ENCODE peak calls at places on chromosomes 4 and X, in four cellular contexts. E is H9, S is IMR-90, J is H1. C is an unnamed sample.
A peak's percentile ranks its signal among the peaks of the same experiment; 100 is the strongest.

GRCh38 chrX:69546978-69547377 is 42.9 kb downstream of the NALF2 start:
- DNase-seq in E (no peak), S (no peak), J (no peak), C (no peak)

GRCh38 chr4:8035371-8035780 is 95.7 kb upstream of the AFAP1 start:
- DNase-seq in E (no peak), S (peak; percentile 51), J (no peak), C (no peak)

GRCh38 chr4:165651901-165652300 is 221.1 kb upstream of the TLL1 start:
- DNase-seq in E (no peak), S (no peak), J (no peak), C (no peak)

GRCh38 chrX:119222932-119223331 is 13.2 kb upstream of the PGRMC1 start:
- DNase-seq in E (no peak), S (no peak), J (no peak), C (no peak)

GRCh38 chrX:16023790-16024734 is 99.3 kb upstream of the GRPR start:
- DNase-seq in E (no peak), S (peak; percentile 58), J (no peak), C (no peak)

GRCh38 chr4:73451404-73451803 is 15.4 kb downstream of the AFP start:
- DNase-seq in E (peak; percentile 38), S (peak; percentile 56), J (no peak), C (peak; percentile 90)

GRCh38 chr4:122827899-122828601 is 1.4 kb downstream of the FGF2 start:
- DNase-seq in E (peak; percentile 86), S (peak; percentile 77), J (peak; percentile 69), C (peak; percentile 84)

GRCh38 chr4:38591617-38592337 is 72.2 kb upstream of the KLF3 start:
- DNase-seq in E (no peak), S (no peak), J (no peak), C (no peak)

GRCh38 chr4:140004580-140005314 is 149.2 kb downstream of the MAML3 start:
- DNase-seq in E (peak; percentile 60), S (peak; percentile 51), J (peak; percentile 67), C (peak; percentile 69)

GRCh38 chr4:111937368-111937767 is 207.9 kb upstream of the FAM241A start:
- DNase-seq in E (no peak), S (peak; percentile 2), J (no peak), C (peak; percentile 61)

GRCh38 chr4:119721878-119722277 is 93.3 kb upstream of the PDE5A start:
- DNase-seq in E (no peak), S (no peak), J (no peak), C (no peak)

GRCh38 chrX:151722241-151722846 is 6.5 kb downstream of the FATE1 start:
- DNase-seq in E (peak; percentile 82), S (no peak), J (peak; percentile 68), C (peak; percentile 75)

GRCh38 chrX:134999469-134999868 is 8.7 kb downstream of the SMIM10 start:
- DNase-seq in E (no peak), S (peak; percentile 69), J (no peak), C (peak; percentile 38)

GRCh38 chrX:12263211-12263610 is 124.9 kb downstream of the FRMPD4 start:
- DNase-seq in E (no peak), S (peak; percentile 6), J (no peak), C (no peak)

GRCh38 chrX:17377795-17378194 is 2.8 kb downstream of the NHS start:
- DNase-seq in E (no peak), S (no peak), J (no peak), C (peak; percentile 14)

GRCh38 chr4:66741081-66741480 is 804.2 kb downstream of the CENPC start:
- DNase-seq in E (no peak), S (no peak), J (no peak), C (no peak)

GRCh38 chr4:149164282-149164681 is 651.4 kb downstream of the IQCM start:
- DNase-seq in E (peak; percentile 52), S (peak; percentile 92), J (peak; percentile 50), C (peak; percentile 68)

GRCh38 chr4:26751838-26752237 is 108.8 kb upstream of the STIM2 start:
- DNase-seq in E (no peak), S (no peak), J (no peak), C (no peak)

GRCh38 chr4:158588285-158588684 is 66.6 kb downstream of the RXFP1 start:
- DNase-seq in E (no peak), S (no peak), J (no peak), C (no peak)

GRCh38 chr4:1408418-1408817 is 2.2 kb upstream of the NKX1-1 start:
- DNase-seq in E (peak; percentile 52), S (no peak), J (peak; percentile 52), C (no peak)

GRCh38 chrX:42485621-42486020 is 292.3 kb downstream of the PPP1R2C start:
- DNase-seq in E (no peak), S (no peak), J (no peak), C (no peak)

GRCh38 chrX:24520472-24520871 is 55.4 kb downstream of the PDK3 start:
- DNase-seq in E (no peak), S (no peak), J (no peak), C (no peak)

GRCh38 chrX:42519666-42520231 is 258.2 kb downstream of the PPP1R2C start:
- DNase-seq in E (no peak), S (peak; percentile 17), J (no peak), C (no peak)

GRCh38 chr4:150039790-150040189 is 38.5 kb upstream of the DCLK2 start:
- DNase-seq in E (no peak), S (no peak), J (no peak), C (peak; percentile 26)

GRCh38 chr4:165663411-165663810 is 209.6 kb upstream of the TLL1 start:
- DNase-seq in E (no peak), S (no peak), J (no peak), C (no peak)

GRCh38 chr4:16659694-16660093 is 238.8 kb downstream of the LDB2 start:
- DNase-seq in E (no peak), S (no peak), J (no peak), C (no peak)

GRCh38 chrX:12820737-12821136 is 29.5 kb downstream of the PRPS2 start:
- DNase-seq in E (no peak), S (no peak), J (no peak), C (no peak)

GRCh38 chr4:121696140-121696640 is 590 bp downstream of the ANXA5 start:
- DNase-seq in E (no peak), S (peak; percentile 85), J (peak; percentile 80), C (peak; percentile 57)

GRCh38 chr4:75244325-75244724 is 269.9 kb downstream of the RCHY1 start:
- DNase-seq in E (no peak), S (no peak), J (no peak), C (no peak)

GRCh38 chrX:6644411-6644810 is 109.5 kb upstream of the VCX3A start:
- DNase-seq in E (no peak), S (no peak), J (no peak), C (no peak)

GRCh38 chr4:77695769-77696168 is 90.1 kb downstream of the CXCL13 start:
- DNase-seq in E (no peak), S (peak; percentile 97), J (no peak), C (peak; percentile 71)

GRCh38 chr4:21769404-21770147 is 179.0 kb downstream of the KCNIP4 start:
- DNase-seq in E (no peak), S (peak; percentile 47), J (no peak), C (no peak)

GRCh38 chr4:132530846-132531245 is 618.2 kb upstream of the PCDH10 start:
- DNase-seq in E (no peak), S (no peak), J (no peak), C (peak; percentile 56)

GRCh38 chr4:132527817-132528216 is 621.3 kb upstream of the PCDH10 start:
- DNase-seq in E (no peak), S (no peak), J (no peak), C (no peak)

DNA sequence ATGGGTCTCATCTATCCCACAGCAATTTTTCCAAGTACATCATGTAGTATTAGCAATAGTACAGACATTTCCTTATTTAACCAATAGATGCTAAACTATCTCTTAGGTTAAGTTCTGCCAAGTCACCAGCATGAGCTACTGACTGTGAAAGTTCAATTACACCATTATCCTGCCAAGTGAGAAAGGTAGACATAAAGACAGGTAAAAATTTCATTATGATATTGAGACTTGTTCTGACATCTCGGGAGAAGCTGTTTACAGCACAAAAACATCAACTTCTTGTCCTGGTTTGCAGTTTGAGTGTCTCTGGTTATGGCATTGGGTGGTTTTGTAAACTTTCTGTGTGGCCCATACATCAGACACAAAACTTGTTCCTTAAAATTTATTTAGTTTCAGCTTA is 622.4 kb upstream of the PCDH10 start:
- DNase-seq in E (no peak), S (no peak), J (no peak), C (no peak)
- H3K27ac ChIP-seq in E (no peak overlapping the region), S (no peak overlapping the region), J (no peak overlapping the region), C (no peak overlapping the region)

GRCh38 chr4:4402966-4403365 is 16.1 kb downstream of the NSG1 start:
- DNase-seq in E (no peak), S (peak; percentile 8), J (no peak), C (no peak)

GRCh38 chr4:4398430-4398829 is 11.5 kb downstream of the NSG1 start:
- DNase-seq in E (no peak), S (no peak), J (no peak), C (no peak)

GRCh38 chr4:4396628-4397440 is 9.9 kb downstream of the NSG1 start:
- DNase-seq in E (peak; percentile 49), S (peak; percentile 42), J (no peak), C (peak; percentile 86)

GRCh38 chr4:4397441-4397819 is 10.5 kb downstream of the NSG1 start:
- DNase-seq in E (no peak), S (no peak), J (no peak), C (no peak)

GRCh38 chr4:4401049-4401448 is 14.1 kb downstream of the NSG1 start:
- DNase-seq in E (no peak), S (no peak), J (no peak), C (no peak)
- H3K56ac ChIP-seq in E (no peak overlapping the region), S (no peak overlapping the region), J (no peak overlapping the region), C (no peak overlapping the region)

GRCh38 chr4:44725861-44726820 is at the start of gene GNPDA2:
- DNase-seq in E (peak; percentile 90), S (peak; percentile 89), J (peak; percentile 85), C (peak; percentile 92)
- H3K27ac ChIP-seq in E (no peak within 1 kb of the TSS), S (peak within 1 kb of the TSS; percentile 76), J (no peak within 1 kb of the TSS), C (no peak within 1 kb of the TSS)

GRCh38 chr4:107709916-107710315 is 10.1 kb downstream of the PAPSS1 start:
- DNase-seq in E (no peak), S (peak; percentile 22), J (no peak), C (no peak)
- H3K56ac ChIP-seq in E (no peak overlapping the region), S (no peak overlapping the region), J (no peak overlapping the region), C (no peak overlapping the region)

GRCh38 chr4:159765402-159765801 is 662.5 kb downstream of the RAPGEF2 start:
- DNase-seq in E (no peak), S (no peak), J (no peak), C (no peak)
- H3K27ac ChIP-seq in E (no peak overlapping the region), S (no peak overlapping the region), J (no peak overlapping the region), C (no peak overlapping the region)

GRCh38 chrX:53088136-53088974 is 5.6 kb upstream of the KANTR start:
- DNase-seq in E (peak; percentile 88), S (peak; percentile 78), J (peak; percentile 75), C (peak; percentile 89)
- H3K56ac ChIP-seq in E (no peak overlapping the region), S (peak overlapping the region; percentile 38), J (peak overlapping the region; percentile 30), C (peak overlapping the region; percentile 82)

C was measured in mesendoderm.